ENCODE peak calls at places on chromosomes 7 and 10, in ten cellular contexts. A is IMR-90, W is transverse colon, S is ovary, T is sigmoid colon, K is adrenal gland, P is breast epithelium, Y is GM12892, O is esophagus squamous epithelium, Z is lower leg skin. H is an unnamed sample.
A peak's percentile ranks its signal among the peaks of the same experiment; 100 is the strongest.

GRCh38 chr7:134364619-134365037 is 47.9 kb upstream of the SLC35B4 start:
- DNase-seq in Y (no peak), Z (no peak), T (no peak), K (no peak), O (no peak), W (no peak), P (no peak), A (peak; percentile 41), S (no peak), H (peak; percentile 35)

GRCh38 chr7:1246170-1246870 is 13.6 kb downstream of the UNCX start:
- DNase-seq in K (no peak), P (no peak), A (no peak), Z (no peak), Y (no peak), S (no peak), O (no peak), T (no peak), W (no peak), H (no peak)

GRCh38 chr10:2890093-2890492 is 177.3 kb upstream of the PFKP start:
- DNase-seq in S (no peak), O (no peak), W (no peak), Z (no peak), Y (no peak), A (no peak), T (no peak), K (no peak), P (no peak), H (no peak)

GRCh38 chr7:67525588-67525987 is 529.0 kb downstream of the TYW1 start:
- DNase-seq in A (no peak), W (no peak), S (no peak), P (no peak), O (no peak), T (no peak), Z (no peak), K (no peak), Y (no peak), H (no peak)

GRCh38 chr7:2242541-2243482 is 786 bp downstream of the NUDT1 start:
- DNase-seq in O (no peak), S (no peak), W (peak; percentile 13), K (no peak), T (no peak), Y (no peak), A (peak; percentile 20), P (no peak), Z (no peak), H (peak; percentile 65)

GRCh38 chr10:24722131-24722675 is 1.5 kb downstream of the ARHGAP21 start:
- DNase-seq in S (no peak), T (no peak), W (no peak), Z (no peak), K (no peak), P (no peak), A (peak; percentile 18), O (no peak), Y (no peak), H (no peak)

GRCh38 chr7:67738958-67739357 is 742.3 kb downstream of the TYW1 start:
- DNase-seq in Z (peak; percentile 69), O (no peak), K (peak; percentile 24), A (no peak), Y (no peak), T (peak; percentile 73), P (no peak), S (peak; percentile 81), W (no peak), H (no peak)

GRCh38 chr7:116628971-116629586 is 42.9 kb upstream of the MET start:
- DNase-seq in W (peak; percentile 42), O (no peak), P (no peak), T (peak; percentile 69), Y (no peak), K (no peak), Z (peak; percentile 34), S (no peak), A (peak; percentile 13), H (no peak)

GRCh38 chr7:157136372-157136771 is 2.4 kb upstream of the UBE3C start:
- DNase-seq in A (peak; percentile 94), P (no peak), O (no peak), S (no peak), Y (no peak), Z (no peak), K (no peak), W (no peak), T (no peak), H (peak; percentile 61)

GRCh38 chr7:22717760-22718159 is 9.2 kb upstream of the IL6 start:
- DNase-seq in A (no peak), Z (no peak), Y (no peak), P (no peak), T (no peak), S (no peak), K (no peak), O (no peak), W (no peak), H (no peak)

GRCh38 chr7:101815826-101816488 is 1.5 kb upstream of the CUX1 start:
- DNase-seq in W (peak; percentile 79), A (peak; percentile 79), Z (peak; percentile 61), P (no peak), S (peak; percentile 73), O (peak; percentile 35), T (peak; percentile 86), K (peak; percentile 75), Y (no peak), H (peak; percentile 89)

GRCh38 chr7:133009853-133010252 is 72.0 kb downstream of the CHCHD3 start:
- DNase-seq in K (no peak), S (no peak), O (no peak), W (no peak), Z (no peak), P (no peak), T (no peak), A (no peak), Y (no peak), H (no peak)

GRCh38 chr10:75018233-75018632 is 93.2 kb upstream of the SAMD8 start:
- DNase-seq in O (no peak), W (no peak), P (no peak), A (no peak), Z (no peak), Y (no peak), K (no peak), S (no peak), T (no peak), H (no peak)

GRCh38 chr10:88620441-88620840 is 33.9 kb downstream of the LIPJ start:
- DNase-seq in A (no peak), S (no peak), Y (no peak), W (no peak), Z (no peak), P (no peak), K (no peak), T (no peak), O (no peak), H (no peak)

GRCh38 chr10:66882271-66882670 is 43.6 kb upstream of the LRRTM3 start:
- DNase-seq in S (no peak), K (no peak), A (no peak), T (no peak), Y (no peak), W (no peak), P (no peak), O (no peak), Z (no peak), H (no peak)

GRCh38 chr10:119206603-119207366 is 586 bp upstream of the GRK5 start:
- DNase-seq in T (peak; percentile 91), Z (peak; percentile 42), O (peak; percentile 13), W (peak; percentile 70), K (peak; percentile 66), A (peak; percentile 59), Y (peak; percentile 72), S (peak; percentile 80), P (peak; percentile 55), H (peak; percentile 50)
- TF ChIP-seq POLR2A in T (no peak), Z (no peak), O (no peak), W (peak; percentile 41), K (no peak), A (no peak), Y (no peak), S (no peak), P (no peak), H (peak; percentile 41)

DNA sequence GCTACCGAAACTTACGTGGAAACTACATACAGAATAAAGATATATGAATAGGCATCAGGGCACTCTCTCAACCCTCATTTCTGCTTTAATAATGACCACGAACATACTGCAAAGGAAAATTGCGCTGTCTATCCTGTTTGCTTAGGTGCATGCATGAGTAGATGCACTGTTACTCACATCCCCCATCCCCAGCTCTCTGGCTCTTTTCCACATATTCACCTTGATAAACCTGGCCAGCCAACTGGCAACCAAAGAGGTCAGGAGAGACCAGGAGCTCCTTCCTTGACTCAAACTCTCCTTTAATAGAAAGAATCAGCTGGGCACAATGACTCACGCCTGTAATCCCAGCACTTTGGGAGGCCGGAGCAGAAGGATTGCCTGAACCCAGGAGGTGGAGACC is 29.6 kb downstream of the HIBADH start:
- DNase-seq in P (no peak), O (no peak), T (no peak), Z (no peak), A (no peak), Y (no peak), W (no peak), K (no peak), S (no peak), H (no peak)
- TF ChIP-seq POLR2A in P (no peak), O (no peak), T (no peak), Z (no peak), A (no peak), Y (no peak), W (no peak), K (no peak), S (no peak), H (no peak)

GRCh38 chr10:69107667-69108066 is 16.3 kb upstream of the VPS26A start:
- DNase-seq in K (no peak), A (no peak), W (no peak), O (no peak), Z (no peak), Y (no peak), S (no peak), P (no peak), T (no peak), H (no peak)

GRCh38 chr10:69103784-69104183 is 15.9 kb downstream of the SRGN start:
- DNase-seq in W (no peak), K (no peak), T (no peak), Z (no peak), Y (no peak), A (no peak), O (no peak), P (no peak), S (no peak), H (no peak)

GRCh38 chr10:69106900-69107511 is 17.0 kb upstream of the VPS26A start:
- DNase-seq in T (no peak), S (no peak), O (no peak), W (no peak), Y (no peak), Z (no peak), K (no peak), A (no peak), P (no peak), H (no peak)

GRCh38 chr10:69102429-69102828 is 14.5 kb downstream of the SRGN start:
- DNase-seq in P (no peak), O (no peak), W (no peak), K (no peak), T (no peak), Z (no peak), S (no peak), Y (no peak), A (no peak), H (no peak)

GRCh38 chr10:69104994-69105790 is 17.3 kb downstream of the SRGN start:
- DNase-seq in Z (no peak), K (no peak), O (no peak), S (no peak), Y (no peak), T (no peak), P (no peak), A (no peak), W (no peak), H (no peak)
- TF ChIP-seq POLR2A in Z (no peak), K (no peak), O (no peak), S (no peak), Y (peak; percentile 65), T (no peak), P (no peak), A (no peak), W (no peak), H (no peak)

GRCh38 chr10:11397980-11398580 is 213.4 kb downstream of the USP6NL start:
- DNase-seq in A (peak; percentile 5), Y (no peak), K (no peak), P (no peak), Z (no peak), O (no peak), S (no peak), T (peak; percentile 78), W (no peak), H (no peak)
- TF ChIP-seq POLR2A in A (no peak), Y (no peak), K (no peak), P (no peak), Z (no peak), O (no peak), S (no peak), T (no peak), W (no peak), H (no peak)

H was measured in H54.